ENCODE peak calls at places on chromosomes 13 and 19, in seven cellular contexts. M is activated effector memory CD4-positive, alpha-beta T cell treated with anti-CD3 and anti-CD28 coated beads, Interleukin-2, amount 50 U/mL, for 16 hours; Q is stromal cell of bone marrow; D is NCI-H2171; F is T-helper 2 cell treated with Interferon-gamma antibody and Interleukin-4, amounts not matched to agents 5 μg/mL and 100 μg/mL, for 36 hours; L is hepatic stellate cell; Z is epithelial cell of esophagus. G is an unnamed sample.
A peak's percentile ranks its signal among the peaks of the same experiment; 100 is the strongest.

GRCh38 chr19:19628499-19629134 is 597 bp upstream of the LPAR2 start:
- DNase-seq in M (peak; percentile 82), Q (no peak), D (peak; percentile 77), F (peak; percentile 11), L (no peak), Z (peak; percentile 92), G (no peak)

GRCh38 chr13:79780240-79780639 is 299.3 kb downstream of the NDFIP2 start:
- DNase-seq in M (no peak), Q (peak; percentile 54), D (no peak), F (no peak), L (peak; percentile 31), Z (peak; percentile 8), G (no peak)

GRCh38 chr13:106182404-106182803 is 353.1 kb downstream of the EFNB2 start:
- DNase-seq in M (no peak), Q (peak; percentile 82), D (no peak), F (no peak), L (peak; percentile 32), Z (peak; percentile 89), G (no peak)

GRCh38 chr13:79353698-79354097 is 52.4 kb downstream of the RBM26 start:
- DNase-seq in M (no peak), Q (no peak), D (no peak), F (no peak), L (no peak), Z (no peak), G (no peak)

GRCh38 chr19:53192771-53193533 is at the start of gene ZNF665:
- DNase-seq in M (peak; percentile 93), Q (peak; percentile 83), D (no peak), F (peak; percentile 77), L (peak; percentile 90), Z (peak; percentile 88), G (peak; percentile 88)

GRCh38 chr19:17943284-17944221 is 10.7 kb downstream of the CCDC124 start:
- DNase-seq in M (no peak), Q (no peak), D (peak; percentile 82), F (no peak), L (no peak), Z (peak; percentile 67), G (no peak)

GRCh38 chr19:12884926-12885748 is 1.9 kb downstream of the KLF1 start:
- DNase-seq in M (peak; percentile 95), Q (no peak), D (peak; percentile 95), F (peak; percentile 86), L (peak; percentile 66), Z (peak; percentile 93), G (peak; percentile 26)

GRCh38 chr13:80105350-80105749 is 235.6 kb downstream of the SPRY2 start:
- DNase-seq in M (no peak), Q (no peak), D (no peak), F (no peak), L (no peak), Z (no peak), G (no peak)

GRCh38 chr13:94249512-94249911 is 230.0 kb downstream of the DCT start:
- DNase-seq in M (no peak), Q (peak; percentile 63), D (no peak), F (no peak), L (peak; percentile 26), Z (no peak), G (no peak)

GRCh38 chr13:28568286-28568685 is 73.4 kb upstream of the FLT1 start:
- DNase-seq in M (no peak), Q (no peak), D (no peak), F (no peak), L (no peak), Z (no peak), G (peak; percentile 80)

GRCh38 chr13:21344662-21345176 is 114.4 kb downstream of the ZDHHC20 start:
- DNase-seq in M (peak; percentile 69), Q (no peak), D (no peak), F (peak; percentile 29), L (no peak), Z (no peak), G (no peak)

GRCh38 chr19:31348416-31349159 is 648 bp downstream of the TSHZ3 start:
- DNase-seq in M (peak; percentile 70), Q (no peak), D (no peak), F (peak; percentile 10), L (peak; percentile 28), Z (peak; percentile 54), G (no peak)

GRCh38 chr13:110554946-110555345 is 6.6 kb downstream of the RAB20 start:
- DNase-seq in M (no peak), Q (no peak), D (no peak), F (no peak), L (no peak), Z (no peak), G (no peak)

GRCh38 chr13:42745655-42746054 is 35.7 kb upstream of the FAM216B start:
- DNase-seq in M (no peak), Q (no peak), D (no peak), F (no peak), L (no peak), Z (no peak), G (no peak)

GRCh38 chr13:110641055-110642015 is 26.0 kb downstream of the NAXD start:
- DNase-seq in M (no peak), Q (no peak), D (peak; percentile 62), F (no peak), L (no peak), Z (no peak), G (no peak)

GRCh38 chr13:113203507-113204377 is 4.7 kb downstream of the PCID2 start:
- DNase-seq in M (no peak), Q (no peak), D (no peak), F (no peak), L (no peak), Z (no peak), G (no peak)

GRCh38 chr19:6212403-6213265 is 67.1 kb downstream of the MLLT1 start:
- DNase-seq in M (no peak), Q (no peak), D (no peak), F (no peak), L (no peak), Z (no peak), G (no peak)

GRCh38 chr13:31749929-31750328 is 10.6 kb downstream of the RXFP2 start:
- DNase-seq in M (no peak), Q (peak; percentile 93), D (no peak), F (no peak), L (peak; percentile 71), Z (peak; percentile 66), G (no peak)

GRCh38 chr13:70668983-70669382 is 560.7 kb upstream of the KLHL1 start:
- DNase-seq in M (no peak), Q (no peak), D (no peak), F (no peak), L (no peak), Z (peak; percentile 79), G (no peak)

GRCh38 chr13:19153782-19154450 is 27.7 kb downstream of the TUBA3C start:
- DNase-seq in M (no peak), Q (no peak), D (no peak), F (no peak), L (no peak), Z (no peak), G (no peak)

GRCh38 chr13:105353654-105354053 is 1181.8 kb downstream of the EFNB2 start:
- DNase-seq in M (no peak), Q (no peak), D (no peak), F (no peak), L (no peak), Z (no peak), G (no peak)

GRCh38 chr19:57947088-57947418 is 453 bp downstream of the ZNF256 start:
- DNase-seq in M (no peak), Q (no peak), D (no peak), F (no peak), L (no peak), Z (no peak), G (no peak)

GRCh38 chr13:33189470-33189869 is 96.1 kb downstream of the STARD13 start:
- DNase-seq in M (no peak), Q (no peak), D (no peak), F (no peak), L (no peak), Z (no peak), G (no peak)

GRCh38 chr19:3452456-3453068 is 27.8 kb downstream of the SMIM24 start:
- DNase-seq in M (no peak), Q (no peak), D (no peak), F (no peak), L (no peak), Z (no peak), G (no peak)

GRCh38 chr13:74148437-74148836 is 14.2 kb upstream of the KLF12 start:
- DNase-seq in M (no peak), Q (no peak), D (no peak), F (no peak), L (no peak), Z (no peak), G (no peak)

GRCh38 chr19:18762125-18763023 is 28.7 kb downstream of the COMP start:
- DNase-seq in M (no peak), Q (no peak), D (peak; percentile 97), F (no peak), L (no peak), Z (peak; percentile 85), G (peak; percentile 45)

GRCh38 chr13:51451467-51452390 is 1.1 kb downstream of the INTS6 start:
- DNase-seq in M (peak; percentile 91), Q (peak; percentile 45), D (peak; percentile 53), F (peak; percentile 72), L (peak; percentile 60), Z (peak; percentile 58), G (peak; percentile 70)

GRCh38 chr19:46603195-46603637 is 2.1 kb downstream of the CALM3 start:
- DNase-seq in M (no peak), Q (no peak), D (no peak), F (no peak), L (no peak), Z (no peak), G (no peak)

GRCh38 chr19:13796301-13797057 is 1.2 kb downstream of the ZSWIM4 start:
- DNase-seq in M (no peak), Q (peak; percentile 97), D (no peak), F (no peak), L (peak; percentile 95), Z (peak; percentile 96), G (no peak)

GRCh38 chr13:47503468-47503867 is 497.6 kb downstream of the SUCLA2 start:
- DNase-seq in M (no peak), Q (no peak), D (no peak), F (no peak), L (no peak), Z (peak; percentile 10), G (no peak)

GRCh38 chr19:18278521-18279265 is 2.7 kb downstream of the JUND start:
- DNase-seq in M (peak; percentile 83), Q (no peak), D (no peak), F (peak; percentile 37), L (no peak), Z (no peak), G (no peak)

GRCh38 chr19:53328967-53329366 is 4.6 kb upstream of the ZNF845 start:
- DNase-seq in M (no peak), Q (peak; percentile 10), D (no peak), F (no peak), L (no peak), Z (peak; percentile 2), G (no peak)

GRCh38 chr13:50615234-50615633 is 228.3 kb downstream of the DLEU7 start:
- DNase-seq in M (no peak), Q (no peak), D (no peak), F (no peak), L (no peak), Z (no peak), G (no peak)

GRCh38 chr13:70054572-70054971 is 53.1 kb upstream of the ATXN8OS start:
- DNase-seq in M (no peak), Q (no peak), D (no peak), F (no peak), L (no peak), Z (no peak), G (no peak)

GRCh38 chr19:39847525-39847924 is 1.3 kb upstream of the FBL start:
- DNase-seq in M (no peak), Q (no peak), D (no peak), F (no peak), L (no peak), Z (no peak), G (no peak)

G was measured in pons.